ENCODE peak calls at places on chromosomes 12 and 14, in six cellular contexts. A is GM13976, Z is C1 segment of cervical spinal cord, U is nephron progenitor cell, Y is HFFc6, I is memory B cell. T is an unnamed sample.
A peak's percentile ranks its signal among the peaks of the same experiment; 100 is the strongest.

GRCh38 chr14:73700325-73700724 is 13.9 kb downstream of the PNMA1 start:
- DNase-seq in Y (no peak), U (no peak), A (no peak), Z (no peak), I (no peak), T (no peak)

GRCh38 chr14:42665083-42665482 is 1058.4 kb downstream of the LRFN5 start:
- DNase-seq in A (no peak), Z (no peak), U (no peak), Y (no peak), I (no peak), T (no peak)

GRCh38 chr14:71141701-71142374 is 234.6 kb downstream of the PCNX1 start:
- DNase-seq in Y (peak; percentile 45), U (no peak), A (no peak), Z (no peak), I (no peak), T (no peak)

GRCh38 chr14:39229222-39229543 is 4.5 kb upstream of the MIA2 start:
- DNase-seq in I (no peak), Z (no peak), U (no peak), A (no peak), Y (no peak), T (no peak)

GRCh38 chr12:25394025-25394424 is 143.3 kb upstream of the KRAS start:
- DNase-seq in Z (no peak), A (no peak), Y (no peak), I (no peak), U (no peak), T (no peak)

GRCh38 chr12:92759634-92760268 is 57.0 kb downstream of the PLEKHG7 start:
- DNase-seq in I (no peak), A (no peak), Y (peak; percentile 95), U (no peak), Z (no peak), T (no peak)

GRCh38 chr12:40034712-40035111 is 71.2 kb downstream of the SLC2A13 start:
- DNase-seq in Z (no peak), I (no peak), U (no peak), Y (no peak), A (no peak), T (no peak)

GRCh38 chr12:107780298-107780697 is 5.8 kb downstream of the ASCL4 start:
- DNase-seq in I (no peak), Z (no peak), Y (no peak), U (no peak), A (no peak), T (no peak)

GRCh38 chr12:120229071-120229582 is 28.2 kb upstream of the RPLP0 start:
- DNase-seq in Y (no peak), Z (no peak), A (no peak), U (no peak), I (no peak), T (no peak)

GRCh38 chr12:81617915-81618314 is 141.2 kb downstream of the PPFIA2 start:
- DNase-seq in U (no peak), I (no peak), Y (no peak), A (no peak), Z (no peak), T (no peak)

GRCh38 chr14:68719634-68720384 is 73.1 kb downstream of the ZFP36L1 start:
- DNase-seq in Z (no peak), Y (no peak), A (no peak), U (no peak), I (no peak), T (no peak)

GRCh38 chr14:24847568-24847967 is 202.4 kb downstream of the STXBP6 start:
- DNase-seq in Z (no peak), Y (no peak), I (no peak), A (no peak), U (no peak), T (no peak)

GRCh38 chr14:32984531-32984930 is 45.9 kb downstream of the NPAS3 start:
- DNase-seq in Z (no peak), I (no peak), A (no peak), Y (no peak), U (no peak), T (no peak)

GRCh38 chr12:46983959-46984833 is 95.2 kb upstream of the PCED1B start:
- DNase-seq in U (peak; percentile 43), A (peak; percentile 50), Z (peak; percentile 21), I (no peak), Y (peak; percentile 71), T (no peak)

GRCh38 chr14:21405097-21405496 is 21.3 kb upstream of the SUPT16H start:
- DNase-seq in U (no peak), A (no peak), I (no peak), Y (peak; percentile 26), Z (no peak), T (no peak)